ENCODE peak calls at places on chromosomes 6 and 20, in seven cellular contexts. T is GM13976, Y is foreskin fibroblast, C is transverse colon, K is tibial nerve, H is endothelial cell of umbilical vein, Z is Caco-2. L is an unnamed sample.

GRCh38 chr6:854405-855073 is 161.6 kb upstream of the EXOC2 start:
- DNase-seq in H (no peak), Z (no peak), Y (peak), C (no peak), T (no peak), K (no peak), L (no peak)

GRCh38 chr6:85193339-85193738 is 256.5 kb upstream of the NT5E start:
- DNase-seq in Z (no peak), Y (no peak), T (no peak), C (no peak), H (no peak), K (no peak), L (no peak)

GRCh38 chr6:167565884-167566491 is 241.1 kb downstream of the TTLL2 start:
- DNase-seq in Y (no peak), T (no peak), Z (no peak), K (peak), H (no peak), C (no peak), L (peak)

GRCh38 chr6:28137458-28138020 is 4.1 kb upstream of the ZKSCAN8 start:
- DNase-seq in C (no peak), K (no peak), Y (no peak), H (no peak), Z (no peak), T (peak), L (no peak)

GRCh38 chr6:34460796-34461507 is 4.9 kb upstream of the PACSIN1 start:
- DNase-seq in Y (no peak), H (peak), T (no peak), Z (no peak), C (no peak), K (no peak), L (no peak)

GRCh38 chr6:166997768-166998255 is 1.4 kb upstream of the CEP43 start:
- DNase-seq in C (peak), Y (peak), Z (peak), T (peak), K (no peak), H (peak), L (peak)

GRCh38 chr20:26276811-26277210 is 580.2 kb upstream of the ZNF337 start:
- DNase-seq in C (no peak), Z (no peak), T (no peak), H (no peak), K (no peak), Y (peak), L (no peak)

GRCh38 chr6:15243994-15244604 is 1.8 kb upstream of the JARID2 start:
- DNase-seq in H (no peak), C (no peak), T (no peak), Y (no peak), K (no peak), Z (no peak), L (no peak)

GRCh38 chr20:3228750-3229032 is 10.3 kb downstream of the SLC4A11 start:
- DNase-seq in C (no peak), Z (no peak), Y (no peak), H (no peak), T (no peak), K (no peak), L (no peak)

GRCh38 chr6:125759184-125759902 is 9.9 kb downstream of the HEY2 start:
- DNase-seq in C (no peak), T (no peak), Y (no peak), K (no peak), H (no peak), Z (no peak), L (no peak)
- TF ChIP-seq CTCF in C (no peak), T (no peak), Y (no peak), K (no peak), H (peak), Z (peak), L (no peak)

DNA sequence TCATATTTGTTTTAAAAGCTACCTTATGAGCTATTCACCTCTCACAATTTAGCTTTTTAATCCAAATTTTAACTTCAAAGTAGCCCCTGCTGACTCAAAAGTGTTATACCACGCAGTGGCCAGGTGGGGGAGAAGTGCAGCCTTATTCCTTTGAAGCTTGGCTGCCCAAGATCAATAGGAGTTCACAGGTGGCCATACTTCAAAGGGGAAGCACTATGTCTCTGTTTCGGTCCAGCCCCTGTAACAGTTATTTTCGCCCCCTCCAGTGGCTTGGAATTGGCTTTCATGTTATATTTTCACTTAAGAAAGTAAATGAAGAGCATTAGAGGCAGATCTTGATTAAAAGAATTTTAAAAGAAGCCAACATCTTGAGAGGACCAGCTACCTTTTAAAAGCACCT is 608.4 kb downstream of the EPHA7 start:
- DNase-seq in C (no peak), T (peak), H (peak), Z (peak), K (no peak), Y (no peak), L (no peak)
- TF ChIP-seq CTCF in C (no peak), T (peak), H (peak), Z (peak), K (peak), Y (peak), L (no peak)

DNA sequence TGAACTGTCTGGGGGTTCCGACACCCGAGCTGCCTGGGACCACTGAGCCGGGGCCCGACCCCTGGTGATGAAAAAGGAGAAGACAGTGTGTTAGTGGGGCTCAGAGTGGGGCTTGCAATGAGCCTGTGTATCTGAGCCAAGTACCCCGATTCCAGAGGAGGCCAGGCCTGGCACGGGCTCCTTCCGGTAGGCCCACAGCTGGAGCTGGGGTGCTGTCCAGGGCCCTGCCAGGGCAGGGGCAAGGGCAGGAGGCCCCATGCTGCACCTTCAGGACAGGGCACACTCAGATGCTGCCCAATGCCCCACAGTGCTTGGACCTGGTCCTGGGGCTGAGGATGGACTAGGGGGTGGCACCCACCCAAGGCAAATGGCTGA is 89.4 kb downstream of the TAF4 start:
- DNase-seq in H (no peak), C (no peak), Y (no peak), T (no peak), Z (no peak), K (no peak), L (no peak)
- TF ChIP-seq CTCF in H (no peak), C (no peak), Y (no peak), T (no peak), Z (no peak), K (no peak), L (no peak)

GRCh38 chr20:6069669-6070068 is 15.8 kb upstream of the LRRN4 start:
- DNase-seq in Y (no peak), K (no peak), H (no peak), C (no peak), Z (no peak), T (no peak), L (no peak)

GRCh38 chr20:6074784-6075183 is 20.9 kb upstream of the LRRN4 start:
- DNase-seq in T (no peak), Z (no peak), Y (no peak), K (no peak), H (no peak), C (no peak), L (no peak)

GRCh38 chr20:6075428-6076219 is 21.8 kb upstream of the LRRN4 start:
- DNase-seq in Z (no peak), T (no peak), C (no peak), K (no peak), H (no peak), Y (no peak), L (no peak)

GRCh38 chr20:6071162-6071695 is 17.4 kb upstream of the LRRN4 start:
- DNase-seq in Z (no peak), Y (no peak), C (no peak), T (no peak), K (no peak), H (no peak), L (no peak)

DNA sequence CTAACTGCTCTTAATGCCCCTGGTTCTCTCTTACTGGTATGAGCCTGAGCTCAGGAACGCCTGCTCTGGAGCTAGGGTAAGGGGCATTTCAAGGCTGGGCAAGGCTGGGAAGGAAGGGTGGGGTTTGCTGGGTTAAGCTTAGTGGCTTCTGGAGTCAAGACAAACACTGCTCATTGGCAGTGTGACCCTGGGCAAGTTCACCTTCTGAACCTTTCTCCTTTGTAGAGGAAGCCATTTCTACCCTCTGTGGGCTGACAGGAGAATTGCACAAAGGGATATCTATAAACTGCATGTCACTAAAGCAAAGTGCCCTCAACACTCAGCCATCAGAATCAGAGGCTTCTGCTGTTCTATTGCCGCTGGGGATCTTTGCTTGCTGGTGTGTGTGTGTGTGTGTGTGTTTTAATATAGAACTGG is 20.3 kb upstream of the LRRN4 start:
- DNase-seq in K (no peak), C (no peak), Y (no peak), Z (peak), T (no peak), H (no peak), L (no peak)
- TF ChIP-seq CTCF in K (peak), C (no peak), Y (peak), Z (peak), T (peak), H (peak), L (no peak)

DNA sequence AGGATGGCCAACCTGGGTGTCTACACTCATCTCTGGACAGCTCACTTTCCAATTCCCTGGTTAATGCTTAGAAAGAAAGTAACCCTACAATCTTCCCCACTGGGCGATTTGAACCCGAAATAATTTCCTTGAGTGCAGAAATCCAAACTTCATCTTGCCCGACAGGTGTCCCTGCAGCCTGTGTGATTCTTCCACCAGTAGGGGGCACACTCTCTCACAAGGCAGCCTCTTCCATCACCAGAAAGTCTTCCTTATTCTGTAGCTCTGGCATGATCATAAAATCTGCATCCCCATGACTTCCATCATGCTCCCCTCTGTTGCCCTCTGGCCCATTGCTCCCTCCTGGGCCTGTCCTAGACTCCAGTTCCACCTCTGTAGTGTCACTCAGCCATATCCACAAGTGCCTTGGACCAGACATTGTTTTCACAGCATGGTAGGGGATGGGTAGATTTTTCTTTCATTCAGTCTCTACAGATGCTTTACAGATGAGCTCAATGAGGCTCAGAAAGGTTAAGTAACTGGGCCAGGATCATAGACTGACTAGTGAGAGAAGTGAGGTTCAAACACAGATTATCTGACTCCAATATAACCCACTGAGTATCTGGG is 170.4 kb upstream of the SPTLC3 start:
- DNase-seq in H (no peak), T (no peak), K (no peak), Z (no peak), C (no peak), Y (no peak), L (no peak)
- TF ChIP-seq CTCF in H (peak), T (peak), K (no peak), Z (peak), C (no peak), Y (no peak), L (no peak)

GRCh38 chr6:122730775-122731386 is 48.6 kb upstream of the FABP7 start:
- DNase-seq in Y (peak), K (no peak), C (no peak), H (peak), T (no peak), Z (no peak), L (no peak)

GRCh38 chr6:122730334-122730733 is 49.2 kb upstream of the FABP7 start:
- DNase-seq in Z (no peak), K (no peak), T (no peak), H (no peak), Y (no peak), C (no peak), L (no peak)

GRCh38 chr6:122722746-122723145 is 56.8 kb upstream of the FABP7 start:
- DNase-seq in Y (no peak), K (no peak), T (no peak), Z (no peak), C (no peak), H (no peak), L (no peak)

GRCh38 chr6:122726649-122727048 is 52.9 kb upstream of the FABP7 start:
- DNase-seq in Z (no peak), T (no peak), H (peak), K (no peak), Y (no peak), C (no peak), L (no peak)
- TF ChIP-seq CTCF in Z (peak), T (peak), H (peak), K (no peak), Y (peak), C (peak), L (no peak)

DNA sequence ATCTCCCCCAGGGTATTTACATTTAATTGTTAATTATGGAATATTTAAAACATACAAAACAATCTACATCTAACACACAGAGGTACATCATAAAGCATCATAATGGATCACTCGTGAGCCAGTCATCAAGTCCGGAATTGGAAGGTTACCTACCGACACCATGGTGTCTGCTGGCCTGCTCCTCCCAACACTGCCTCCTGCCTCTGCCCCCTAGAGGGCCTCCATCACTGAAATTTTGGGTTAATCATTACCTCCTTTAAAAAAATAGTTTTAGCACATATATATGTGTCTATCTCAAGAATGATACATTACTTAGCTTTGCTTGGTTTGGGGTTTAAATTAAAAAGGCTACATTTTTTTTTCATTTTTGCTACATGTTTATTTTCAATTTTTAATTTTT is 114.6 kb upstream of the PDE10A start:
- DNase-seq in C (no peak), Y (no peak), H (no peak), K (no peak), Z (no peak), T (no peak), L (no peak)
- TF ChIP-seq CTCF in C (no peak), Y (no peak), H (no peak), K (no peak), Z (no peak), T (no peak), L (no peak)

GRCh38 chr20:5119435-5120188 is at the start of gene PCNA:
- DNase-seq in C (peak), T (peak), K (peak), Z (peak), Y (peak), H (peak), L (peak)
- TF ChIP-seq CTCF in C (no peak), T (no peak), K (no peak), Z (no peak), Y (no peak), H (no peak), L (no peak)

DNA sequence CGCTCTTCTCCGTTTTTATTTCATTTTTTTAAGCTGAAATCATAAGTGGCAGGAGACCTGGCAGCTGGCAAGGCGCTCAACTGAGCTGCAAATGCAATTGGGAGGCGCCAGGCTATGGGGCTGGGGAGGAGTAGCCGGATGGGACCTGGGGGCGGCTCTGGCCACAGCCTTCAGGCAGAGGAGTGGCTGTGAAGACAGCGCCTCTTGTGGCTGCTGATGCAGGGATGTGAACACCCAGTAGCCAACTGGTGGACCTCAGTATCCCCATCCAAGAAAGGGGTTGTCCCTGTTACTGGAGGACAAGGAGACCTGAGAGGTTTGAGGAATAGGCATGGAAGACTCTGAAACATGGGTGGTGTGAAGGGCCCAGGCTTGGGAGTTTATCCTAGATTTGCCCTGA is 12.6 kb downstream of the KCNK17 start:
- DNase-seq in Z (no peak), H (no peak), Y (no peak), K (no peak), T (no peak), C (no peak), L (no peak)
- TF ChIP-seq CTCF in Z (peak), H (peak), Y (peak), K (peak), T (no peak), C (no peak), L (no peak)

GRCh38 chr6:88870728-88871330 is 92.6 kb downstream of the RNGTT start:
- DNase-seq in Y (peak), T (peak), K (peak), Z (no peak), H (peak), C (peak), L (no peak)
- TF ChIP-seq CTCF in Y (peak), T (peak), K (peak), Z (peak), H (peak), C (peak), L (no peak)

L was measured in omental fat pad.